ENCODE peak calls at places on chromosomes 6 and 20, in eight cellular contexts. V is stomach, B is Peyer's patch, F is HCT116, J is fibroblast of lung, A is body of pancreas, K is left lung, N is astrocyte. R is an unnamed sample.

GRCh38 chr6:89997456-89998445 is 103.5 kb downstream of the GJA10 start:
- DNase-seq in V (no peak), B (no peak), F (no peak), J (peak; percentile 84), A (peak; percentile 31), K (no peak), N (peak; percentile 82), R (no peak)

GRCh38 chr6:35370124-35370741 is 27.9 kb downstream of the PPARD start:
- DNase-seq in V (peak; percentile 40), B (peak; percentile 59), F (peak; percentile 73), J (peak; percentile 97), A (peak; percentile 19), K (peak; percentile 85), N (peak; percentile 96), R (no peak)

GRCh38 chr6:18507018-18507415 is 119.9 kb downstream of the RNF144B start:
- DNase-seq in V (no peak), B (no peak), F (no peak), J (no peak), A (no peak), K (no peak), N (no peak), R (no peak)

GRCh38 chr20:7806831-7807230 is 133.4 kb downstream of the HAO1 start:
- DNase-seq in V (no peak), B (no peak), F (no peak), J (peak; percentile 1), A (no peak), K (no peak), N (no peak), R (no peak)

GRCh38 chr20:58880441-58880840 is 27.9 kb downstream of the GNAS start:
- DNase-seq in V (no peak), B (no peak), F (no peak), J (no peak), A (no peak), K (no peak), N (no peak), R (no peak)

GRCh38 chr6:166476634-166477215 is 94.0 kb upstream of the MPC1 start:
- DNase-seq in V (no peak), B (no peak), F (no peak), J (no peak), A (no peak), K (no peak), N (no peak), R (no peak)

GRCh38 chr6:5121956-5122355 is 36.8 kb downstream of the PPP1R3G start:
- DNase-seq in V (no peak), B (no peak), F (no peak), J (no peak), A (no peak), K (no peak), N (no peak), R (no peak)

GRCh38 chr20:60372822-60373221 is 414.6 kb downstream of the CDH26 start:
- DNase-seq in V (no peak), B (no peak), F (no peak), J (no peak), A (no peak), K (no peak), N (no peak), R (no peak)

GRCh38 chr6:148968636-148969270 is 221.9 kb downstream of the UST start:
- DNase-seq in V (no peak), B (no peak), F (no peak), J (peak; percentile 69), A (no peak), K (no peak), N (peak; percentile 55), R (no peak)
- TF ChIP-seq CTCF in V (no peak), B (no peak), F (no peak), J (no peak), A (no peak), K (no peak), N (no peak), R (no peak)

GRCh38 chr6:40877362-40877761 is 161.7 kb downstream of the UNC5CL start:
- DNase-seq in V (no peak), B (no peak), F (no peak), J (no peak), A (no peak), K (no peak), N (no peak), R (no peak)
- H3K27me3 ChIP-seq in V (no peaks in the 10 kb centered on the region), B (no peaks in the 10 kb centered on the region), F (peaks cover 43% of the 10 kb centered on the region), J (no peaks in the 10 kb centered on the region), A (no peaks in the 10 kb centered on the region), K (no peaks in the 10 kb centered on the region), N (peaks cover 5% of the 10 kb centered on the region), R (peaks cover 4% of the 10 kb centered on the region)

GRCh38 chr6:51314965-51315364 is 496.3 kb downstream of the TFAP2B start:
- DNase-seq in V (no peak), B (no peak), F (no peak), J (no peak), A (no peak), K (no peak), N (no peak), R (no peak)
- H3K9me3 ChIP-seq in V (no peaks in the 10 kb centered on the region), B (no peaks in the 10 kb centered on the region), F (peaks cover 15% of the 10 kb centered on the region), J (no peaks in the 10 kb centered on the region), A (no peaks in the 10 kb centered on the region), K (no peaks in the 10 kb centered on the region), N (no peaks in the 10 kb centered on the region), R (no peaks in the 10 kb centered on the region)

GRCh38 chr6:617485-618100 is 39.3 kb downstream of the HUS1B start:
- DNase-seq in V (no peak), B (no peak), F (no peak), J (no peak), A (no peak), K (no peak), N (no peak), R (no peak)
- TF ChIP-seq CTCF in V (no peak), B (no peak), F (peak; percentile 13), J (no peak), A (no peak), K (no peak), N (no peak), R (no peak)

GRCh38 chr6:110557226-110557625 is 80.8 kb upstream of the SLC22A16 start:
- DNase-seq in V (no peak), B (no peak), F (no peak), J (no peak), A (no peak), K (no peak), N (no peak), R (no peak)
- H3K27me3 ChIP-seq in V (no peaks in the 10 kb centered on the region), B (no peaks in the 10 kb centered on the region), F (no peaks in the 10 kb centered on the region), J (no peaks in the 10 kb centered on the region), A (no peaks in the 10 kb centered on the region), K (no peaks in the 10 kb centered on the region), N (no peaks in the 10 kb centered on the region), R (no peaks in the 10 kb centered on the region)

GRCh38 chr20:29874476-29875202 is 1382.8 kb upstream of the DEFB115 start:
- DNase-seq in V (no peak), B (no peak), F (no peak), J (no peak), A (no peak), K (no peak), N (no peak), R (no peak)
- H3K9me3 ChIP-seq in V (peaks cover 70% of the 10 kb centered on the region), B (no peaks in the 10 kb centered on the region), F (no peaks in the 10 kb centered on the region), J (no peaks in the 10 kb centered on the region), A (no peaks in the 10 kb centered on the region), K (no peaks in the 10 kb centered on the region), N (peaks cover 28% of the 10 kb centered on the region), R (peaks cover 22% of the 10 kb centered on the region)

DNA sequence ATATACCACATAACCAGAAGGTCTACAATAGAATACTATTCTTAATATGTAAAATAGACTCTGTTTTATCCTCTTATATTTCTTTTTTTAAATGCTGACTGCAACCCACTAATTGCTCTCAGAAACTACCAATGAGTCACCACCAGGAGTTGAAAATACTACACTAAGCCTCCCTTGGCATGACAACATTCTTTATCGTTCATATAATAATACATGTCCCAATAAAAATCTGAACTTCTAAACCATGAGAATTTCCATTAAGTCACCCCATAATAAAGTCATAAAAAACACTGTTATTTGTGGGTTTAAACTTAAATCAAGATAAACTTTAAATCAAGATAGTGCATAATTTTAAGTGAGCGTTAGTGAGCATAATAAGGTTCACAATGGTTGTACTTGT is 4.2 kb downstream of the HACE1 start:
- DNase-seq in V (no peak), B (no peak), F (no peak), J (peak; percentile 36), A (no peak), K (no peak), N (peak; percentile 27), R (no peak)
- TF ChIP-seq CTCF in V (no peak), B (no peak), F (no peak), J (no peak), A (no peak), K (no peak), N (no peak), R (no peak)

DNA sequence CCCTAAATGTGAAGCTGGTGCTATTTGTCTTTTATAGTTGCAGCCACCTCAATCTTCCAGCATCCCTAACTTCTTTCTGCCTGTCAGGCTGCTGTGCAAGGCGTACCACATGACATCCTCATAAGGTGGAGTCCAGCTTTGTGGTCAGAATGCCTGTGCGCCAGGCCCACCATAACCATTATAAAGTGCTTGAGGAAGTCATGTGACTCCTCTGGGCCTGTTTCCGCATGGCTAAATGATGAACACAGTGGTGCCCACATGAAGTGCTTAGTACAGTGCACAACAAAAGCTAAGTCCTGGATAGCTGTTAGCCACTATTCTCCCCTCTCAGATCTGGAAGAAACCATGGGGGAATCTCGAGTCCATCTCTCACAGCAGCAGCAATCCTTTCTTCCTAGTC is 75.6 kb downstream of the INSM1 start:
- DNase-seq in V (no peak), B (no peak), F (no peak), J (peak; percentile 32), A (no peak), K (no peak), N (peak; percentile 14), R (no peak)
- H3K27me3 ChIP-seq in V (no peaks in the 10 kb centered on the region), B (no peaks in the 10 kb centered on the region), F (no peaks in the 10 kb centered on the region), J (no peaks in the 10 kb centered on the region), A (no peaks in the 10 kb centered on the region), K (no peaks in the 10 kb centered on the region), N (no peaks in the 10 kb centered on the region), R (no peaks in the 10 kb centered on the region)

DNA sequence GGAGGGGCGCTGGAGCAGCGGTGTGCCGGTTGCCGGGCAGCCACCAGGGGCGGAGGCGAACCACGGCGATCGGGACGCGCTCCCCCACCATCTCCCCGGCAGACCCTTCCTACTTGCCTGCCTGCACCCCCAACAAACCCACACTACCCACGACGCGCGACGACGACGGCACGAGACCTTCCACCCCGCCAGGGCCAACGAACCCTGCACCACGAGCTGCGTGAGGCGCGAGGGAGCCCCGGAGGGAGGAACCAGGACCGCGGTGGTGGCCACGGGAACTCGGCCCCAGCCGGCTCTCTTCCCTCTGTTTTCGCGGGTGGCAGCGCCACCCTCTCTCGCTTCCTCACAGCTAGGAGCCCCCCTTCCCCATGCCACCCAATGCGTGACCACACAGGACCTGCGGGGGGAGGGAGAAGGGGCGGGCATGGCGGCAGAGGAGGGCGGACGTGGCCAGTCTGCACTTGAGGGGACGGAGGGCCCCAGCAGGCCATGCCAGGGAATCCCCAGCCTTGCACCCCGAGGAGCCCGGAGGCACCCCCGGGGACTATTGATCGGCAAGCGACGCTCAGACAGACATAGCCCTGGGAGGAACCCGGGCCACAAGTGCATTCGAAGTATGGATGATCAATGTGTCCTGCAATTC is 1516.4 kb upstream of the DEFB115 start:
- DNase-seq in V (peak; percentile 15), B (no peak), F (no peak), J (no peak), A (no peak), K (no peak), N (no peak), R (no peak)
- H3K9me3 ChIP-seq in V (peaks cover 73% of the 10 kb centered on the region), B (no peaks in the 10 kb centered on the region), F (no peaks in the 10 kb centered on the region), J (no peaks in the 10 kb centered on the region), A (no peaks in the 10 kb centered on the region), K (no peaks in the 10 kb centered on the region), N (no peaks in the 10 kb centered on the region), R (peaks cover 8% of the 10 kb centered on the region)